ENCODE peak calls at places on chromosomes 5 and 9, in five cellular contexts. M is heart right ventricle, X is IMR-90, R is Peyer's patch, Y is heart left ventricle. N is an unnamed sample.

GRCh38 chr5:16936150-16937022 is at the start of gene MYO10:
- DNase-seq in R (peak; percentile 83), M (peak; percentile 85), Y (peak; percentile 76), X (peak; percentile 80), N (peak; percentile 93)

GRCh38 chr5:68872088-68872842 is 221.5 kb upstream of the SLC30A5 start:
- DNase-seq in X (no peak), Y (no peak), M (no peak), R (no peak), N (no peak)

GRCh38 chr9:114603183-114603582 is 7.9 kb upstream of the TMEM268 start:
- DNase-seq in X (no peak), M (no peak), Y (no peak), R (no peak), N (peak; percentile 22)

GRCh38 chr5:10278658-10279279 is 28.7 kb downstream of the CCT5 start:
- DNase-seq in M (no peak), X (no peak), R (no peak), Y (no peak), N (no peak)

GRCh38 chr5:179801304-179802206 is 5.1 kb downstream of the MGAT4B start:
- DNase-seq in X (peak; percentile 48), M (peak; percentile 80), Y (peak; percentile 82), R (peak; percentile 92), N (no peak)

GRCh38 chr5:138844812-138845513 is 30.2 kb downstream of the LRRTM2 start:
- DNase-seq in M (no peak), R (no peak), Y (no peak), X (peak; percentile 88), N (peak; percentile 92)

GRCh38 chr5:139164020-139164419 is 34.1 kb downstream of the SIL1 start:
- DNase-seq in R (peak; percentile 52), X (no peak), Y (no peak), M (no peak), N (peak; percentile 25)

GRCh38 chr5:60820593-60821487 is 23.2 kb downstream of the ELOVL7 start:
- DNase-seq in X (no peak), M (no peak), R (no peak), Y (no peak), N (no peak)

GRCh38 chr5:146034127-146034526 is 71.2 kb downstream of the PLAC8L1 start:
- DNase-seq in Y (no peak), X (no peak), M (no peak), R (no peak), N (no peak)

GRCh38 chr9:92767078-92768054 is 2.7 kb upstream of the BICD2 start:
- DNase-seq in Y (no peak), R (no peak), X (no peak), M (no peak), N (peak; percentile 22)

GRCh38 chr9:79623799-79624721 is 52.3 kb downstream of the TLE4 start:
- DNase-seq in X (no peak), R (peak; percentile 63), Y (peak; percentile 50), M (peak; percentile 19), N (peak; percentile 8)

GRCh38 chr5:141771562-141771961 is 89.5 kb upstream of the ARAP3 start:
- DNase-seq in R (no peak), X (no peak), M (peak; percentile 34), Y (no peak), N (no peak)

GRCh38 chr5:14184725-14185124 is 41.6 kb downstream of the TRIO start:
- DNase-seq in M (no peak), R (no peak), Y (no peak), X (peak; percentile 77), N (peak; percentile 92)
- H3K4me1 ChIP-seq in M (peaks cover 80% of the 10 kb centered on the region), R (no peaks in the 10 kb centered on the region), Y (peaks cover 39% of the 10 kb centered on the region), X (peaks cover 46% of the 10 kb centered on the region), N (peaks cover 99% of the 10 kb centered on the region)

GRCh38 chr9:127918201-127919107 is 1.6 kb upstream of the ST6GALNAC4 start:
- DNase-seq in Y (peak; percentile 47), M (peak; percentile 51), X (no peak), R (peak; percentile 61), N (peak; percentile 72)
- H3K4me1 ChIP-seq in Y (peaks cover 19% of the 10 kb centered on the region), M (peaks cover 64% of the 10 kb centered on the region), X (peaks cover 31% of the 10 kb centered on the region), R (peaks cover 44% of the 10 kb centered on the region), N (peaks cover 45% of the 10 kb centered on the region)

GRCh38 chr5:150780180-150780692 is 1.7 kb downstream of the SMIM3 start:
- DNase-seq in X (peak; percentile 79), Y (peak; percentile 68), M (peak; percentile 32), R (peak; percentile 85), N (peak; percentile 73)
- H3K4me1 ChIP-seq in X (peaks cover 29% of the 10 kb centered on the region), Y (peaks cover 19% of the 10 kb centered on the region), M (peaks cover 76% of the 10 kb centered on the region), R (no peaks in the 10 kb centered on the region), N (peaks cover 57% of the 10 kb centered on the region)

GRCh38 chr9:136004219-136004618 is 43.0 kb upstream of the UBAC1 start:
- DNase-seq in Y (no peak), X (no peak), M (no peak), R (no peak), N (no peak)

GRCh38 chr9:136007276-136007675 is 46.1 kb upstream of the UBAC1 start:
- DNase-seq in R (no peak), X (peak; percentile 10), Y (no peak), M (no peak), N (no peak)

GRCh38 chr9:136004712-136005111 is 43.5 kb upstream of the UBAC1 start:
- DNase-seq in X (no peak), Y (no peak), R (no peak), M (no peak), N (no peak)

GRCh38 chr9:136007906-136008692 is 46.9 kb upstream of the UBAC1 start:
- DNase-seq in X (peak; percentile 88), Y (no peak), M (no peak), R (no peak), N (peak; percentile 58)

GRCh38 chr9:136006169-136006568 is 45.0 kb upstream of the UBAC1 start:
- DNase-seq in R (no peak), X (no peak), Y (no peak), M (no peak), N (no peak)
- H3K4me1 ChIP-seq in R (no peaks in the 10 kb centered on the region), X (peaks cover 23% of the 10 kb centered on the region), Y (peaks cover 11% of the 10 kb centered on the region), M (peaks cover 27% of the 10 kb centered on the region), N (peaks cover 6% of the 10 kb centered on the region)

DNA sequence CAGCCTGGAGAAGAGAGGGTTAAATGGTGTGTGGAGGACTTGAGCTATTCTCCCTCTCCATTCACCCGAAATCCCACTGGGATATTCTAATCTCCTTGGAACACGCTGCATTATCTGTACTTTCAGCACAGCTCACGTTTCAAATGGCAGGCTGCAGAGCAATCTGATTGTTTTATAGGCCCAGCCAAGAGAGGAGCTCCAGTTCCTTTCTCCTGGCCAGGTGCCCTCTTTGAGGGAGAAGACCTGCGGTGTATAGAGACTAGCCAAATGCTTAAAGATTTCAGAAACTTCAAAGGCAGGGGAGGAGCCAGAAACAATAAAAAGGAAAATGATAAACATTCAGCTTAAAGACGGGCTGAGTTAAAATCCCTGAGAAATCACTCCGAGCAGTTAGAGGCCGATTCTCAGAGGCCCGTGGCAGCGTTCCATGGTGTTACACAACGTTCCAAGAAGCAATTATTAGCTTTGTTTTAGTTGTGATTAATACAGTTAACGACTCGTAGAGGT is 564.0 kb upstream of the KLF4 start:
- DNase-seq in R (peak; percentile 81), X (peak; percentile 80), M (peak; percentile 54), Y (peak; percentile 72), N (peak; percentile 89)
- H3K4me1 ChIP-seq in R (no peaks in the 10 kb centered on the region), X (peaks cover 32% of the 10 kb centered on the region), M (peaks cover 55% of the 10 kb centered on the region), Y (peaks cover 18% of the 10 kb centered on the region), N (peaks cover 61% of the 10 kb centered on the region)

GRCh38 chr9:95499101-95499676 is 17.6 kb downstream of the PTCH1 start:
- DNase-seq in X (peak; percentile 32), M (no peak), R (no peak), Y (no peak), N (no peak)

GRCh38 chr9:95498641-95499040 is 18.1 kb downstream of the PTCH1 start:
- DNase-seq in X (no peak), R (no peak), Y (no peak), M (no peak), N (no peak)

GRCh38 chr9:95495988-95496387 is 20.8 kb downstream of the PTCH1 start:
- DNase-seq in Y (no peak), M (no peak), R (no peak), X (no peak), N (no peak)

GRCh38 chr9:95499847-95500246 is 16.9 kb downstream of the PTCH1 start:
- DNase-seq in M (no peak), R (no peak), X (peak; percentile 57), Y (no peak), N (no peak)

DNA sequence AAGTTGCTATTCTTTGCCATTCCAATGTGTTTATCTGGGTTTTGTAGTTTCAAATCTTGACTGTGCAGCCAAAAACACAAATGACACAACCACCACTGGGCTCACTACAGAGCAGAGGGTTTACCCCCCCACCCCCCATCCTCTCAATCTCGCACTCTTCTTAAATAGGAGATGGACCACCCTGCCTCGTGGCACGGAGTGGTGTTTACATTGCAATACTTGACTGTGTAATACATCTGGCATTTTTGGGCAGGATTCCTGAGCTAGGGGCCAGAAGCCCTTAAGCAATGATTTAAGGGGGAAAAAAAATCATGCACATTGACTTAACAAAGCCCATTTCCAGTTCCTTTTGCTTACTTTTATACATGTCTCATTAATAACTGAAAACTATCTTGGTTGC is 19.0 kb downstream of the PTCH1 start:
- DNase-seq in M (no peak), Y (no peak), X (peak; percentile 77), R (no peak), N (peak; percentile 38)
- H3K4me1 ChIP-seq in M (peaks cover 11% of the 10 kb centered on the region), Y (no peaks in the 10 kb centered on the region), X (peaks cover 24% of the 10 kb centered on the region), R (no peaks in the 10 kb centered on the region), N (peaks cover 7% of the 10 kb centered on the region)

N was measured in GM23248.